ENCODE peak calls at places on chromosomes 11 and 22, in seven cellular contexts. One of them, this sample, is unnamed. For H3K4me1, the result is how much of the 10 kb centered on the place peaks cover.

GRCh38 chr11:62792193-62792575 is 378 bp upstream of the TMEM223 start:
- DNase-seq in ovary: no peak
- DNase-seq in transverse colon: peak
- DNase-seq in adrenal gland: peak
- DNase-seq in heart left ventricle: peak
- DNase-seq in suprapubic skin: no peak
- DNase-seq in body of pancreas: no peak
- DNase-seq in this sample: peak

GRCh38 chr11:90465553-90465952 is 242.7 kb upstream of the CHORDC1 start:
- DNase-seq in ovary: no peak
- DNase-seq in body of pancreas: no peak
- DNase-seq in suprapubic skin: no peak
- DNase-seq in adrenal gland: no peak
- DNase-seq in heart left ventricle: no peak
- DNase-seq in transverse colon: no peak
- DNase-seq in this sample: no peak

GRCh38 chr11:76629853-76630599 is 40.5 kb downstream of the LRRC32 start:
- DNase-seq in adrenal gland: peak
- DNase-seq in body of pancreas: no peak
- DNase-seq in heart left ventricle: peak
- DNase-seq in transverse colon: peak
- DNase-seq in suprapubic skin: peak
- DNase-seq in ovary: peak
- DNase-seq in this sample: peak

GRCh38 chr11:35418847-35419712 is at the start of gene SLC1A2:
- DNase-seq in body of pancreas: no peak
- DNase-seq in ovary: no peak
- DNase-seq in suprapubic skin: no peak
- DNase-seq in transverse colon: no peak
- DNase-seq in adrenal gland: no peak
- DNase-seq in heart left ventricle: peak
- DNase-seq in this sample: peak

GRCh38 chr22:16783930-16784354 is 41.3 kb downstream of the XKR3 start:
- DNase-seq in suprapubic skin: no peak
- DNase-seq in transverse colon: no peak
- DNase-seq in body of pancreas: no peak
- DNase-seq in heart left ventricle: no peak
- DNase-seq in adrenal gland: no peak
- DNase-seq in ovary: no peak
- DNase-seq in this sample: no peak

GRCh38 chr11:131904756-131905155 is 534.3 kb downstream of the NTM start:
- DNase-seq in body of pancreas: no peak
- DNase-seq in heart left ventricle: no peak
- DNase-seq in transverse colon: no peak
- DNase-seq in suprapubic skin: no peak
- DNase-seq in ovary: no peak
- DNase-seq in adrenal gland: no peak
- DNase-seq in this sample: no peak

GRCh38 chr22:19800761-19801244 is 40.2 kb downstream of the TBX1 start:
- DNase-seq in body of pancreas: no peak
- DNase-seq in transverse colon: no peak
- DNase-seq in suprapubic skin: peak
- DNase-seq in adrenal gland: no peak
- DNase-seq in heart left ventricle: no peak
- DNase-seq in ovary: no peak
- DNase-seq in this sample: no peak

GRCh38 chr11:59960502-59961381 is 3.1 kb upstream of the OOSP4A start:
- DNase-seq in adrenal gland: no peak
- DNase-seq in suprapubic skin: no peak
- DNase-seq in heart left ventricle: no peak
- DNase-seq in body of pancreas: no peak
- DNase-seq in ovary: no peak
- DNase-seq in transverse colon: peak
- DNase-seq in this sample: no peak

GRCh38 chr11:7413961-7414728 is 71.2 kb upstream of the OLFML1 start:
- DNase-seq in transverse colon: no peak
- DNase-seq in adrenal gland: no peak
- DNase-seq in heart left ventricle: no peak
- DNase-seq in suprapubic skin: no peak
- DNase-seq in body of pancreas: no peak
- DNase-seq in ovary: no peak
- DNase-seq in this sample: no peak

GRCh38 chr11:102639656-102640055 is 14.5 kb upstream of the MMP20 start:
- DNase-seq in ovary: no peak
- DNase-seq in adrenal gland: no peak
- DNase-seq in body of pancreas: no peak
- DNase-seq in suprapubic skin: no peak
- DNase-seq in transverse colon: no peak
- DNase-seq in heart left ventricle: no peak
- DNase-seq in this sample: no peak

GRCh38 chr11:113404859-113405430 is 17.4 kb downstream of the ANKK1 start:
- DNase-seq in suprapubic skin: no peak
- DNase-seq in transverse colon: no peak
- DNase-seq in heart left ventricle: no peak
- DNase-seq in adrenal gland: no peak
- DNase-seq in body of pancreas: no peak
- DNase-seq in ovary: no peak
- DNase-seq in this sample: no peak

GRCh38 chr11:34865261-34865660 is 50.9 kb downstream of the APIP start:
- DNase-seq in adrenal gland: no peak
- DNase-seq in body of pancreas: no peak
- DNase-seq in suprapubic skin: no peak
- DNase-seq in transverse colon: no peak
- DNase-seq in heart left ventricle: no peak
- DNase-seq in ovary: no peak
- DNase-seq in this sample: no peak

GRCh38 chr11:57644748-57645715 is 4.7 kb downstream of the YPEL4 start:
- DNase-seq in suprapubic skin: peak
- DNase-seq in heart left ventricle: peak
- DNase-seq in body of pancreas: peak
- DNase-seq in transverse colon: peak
- DNase-seq in adrenal gland: peak
- DNase-seq in ovary: peak
- DNase-seq in this sample: peak

GRCh38 chr11:65862941-65863888 is 3.0 kb downstream of the MUS81 start:
- DNase-seq in ovary: peak
- DNase-seq in adrenal gland: peak
- DNase-seq in transverse colon: no peak
- DNase-seq in body of pancreas: no peak
- DNase-seq in suprapubic skin: peak
- DNase-seq in heart left ventricle: peak
- DNase-seq in this sample: no peak

GRCh38 chr11:65862191-65862735 is 2.0 kb downstream of the MUS81 start:
- DNase-seq in adrenal gland: peak
- DNase-seq in heart left ventricle: no peak
- DNase-seq in ovary: peak
- DNase-seq in body of pancreas: no peak
- DNase-seq in suprapubic skin: no peak
- DNase-seq in transverse colon: no peak
- DNase-seq in this sample: no peak

GRCh38 chr11:65865550-65866172 is 5.4 kb downstream of the MUS81 start:
- DNase-seq in heart left ventricle: peak
- DNase-seq in suprapubic skin: no peak
- DNase-seq in ovary: peak
- DNase-seq in adrenal gland: peak
- DNase-seq in body of pancreas: peak
- DNase-seq in transverse colon: no peak
- DNase-seq in this sample: no peak

GRCh38 chr11:65864758-65865471 is 4.7 kb downstream of the MUS81 start:
- DNase-seq in suprapubic skin: no peak
- DNase-seq in ovary: peak
- DNase-seq in transverse colon: no peak
- DNase-seq in heart left ventricle: peak
- DNase-seq in body of pancreas: no peak
- DNase-seq in adrenal gland: peak
- DNase-seq in this sample: no peak

DNA sequence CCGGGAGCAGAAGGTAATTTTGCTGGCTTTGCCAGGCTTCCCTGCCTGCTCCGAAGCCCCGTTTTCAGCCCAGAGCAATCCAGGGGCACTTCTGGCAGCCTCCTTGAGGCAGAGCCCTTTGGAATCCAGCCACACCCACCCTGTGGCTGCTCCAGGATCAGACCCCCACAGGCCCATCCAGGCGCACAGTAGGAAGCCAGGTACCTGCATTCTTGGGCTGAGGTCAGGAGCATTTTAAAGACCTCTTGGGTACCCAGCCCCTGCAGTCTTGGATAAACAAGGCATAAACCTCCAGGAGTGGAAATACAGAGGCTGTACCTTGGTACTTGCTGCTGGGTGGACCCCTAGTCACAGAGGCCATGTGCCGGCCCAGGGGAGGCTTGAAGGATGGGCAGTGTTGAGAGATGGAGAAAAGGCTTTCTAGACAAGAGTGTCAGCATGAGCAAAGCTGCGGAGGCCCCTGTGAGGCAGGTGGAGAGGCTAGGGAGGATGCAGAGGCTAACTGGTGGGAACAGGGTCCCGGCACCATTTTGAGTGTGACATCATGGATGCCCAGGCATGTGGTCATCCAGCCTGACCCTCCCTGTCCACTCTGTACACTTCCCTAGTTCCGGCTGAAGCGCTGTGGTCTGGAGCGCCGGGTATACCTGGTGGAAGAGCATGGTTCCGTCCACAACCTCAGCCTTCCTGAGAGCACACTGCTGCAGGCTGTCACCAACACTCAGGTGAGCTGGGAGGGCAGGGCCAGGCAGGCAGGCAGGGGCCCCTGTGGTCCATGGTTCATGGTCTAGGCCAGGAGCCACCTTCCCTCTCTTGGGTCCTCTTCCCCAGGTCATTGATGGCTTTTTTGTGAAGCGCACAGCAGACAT is 3.9 kb downstream of the MUS81 start:
- DNase-seq in adrenal gland: no peak
- DNase-seq in ovary: peak
- DNase-seq in heart left ventricle: no peak
- DNase-seq in body of pancreas: no peak
- DNase-seq in suprapubic skin: no peak
- DNase-seq in transverse colon: no peak
- DNase-seq in this sample: no peak
- TF ChIP-seq POLR2A in adrenal gland: no peak
- TF ChIP-seq POLR2A in ovary: no peak
- TF ChIP-seq POLR2A in heart left ventricle: no peak
- TF ChIP-seq POLR2A in body of pancreas: no peak
- TF ChIP-seq POLR2A in suprapubic skin: no peak
- TF ChIP-seq POLR2A in transverse colon: no peak
- TF ChIP-seq POLR2A in this sample: no peak

GRCh38 chr11:105986554-105986953 is 35.5 kb downstream of the MSANTD4 start:
- DNase-seq in adrenal gland: no peak
- DNase-seq in heart left ventricle: no peak
- DNase-seq in ovary: no peak
- DNase-seq in transverse colon: no peak
- DNase-seq in suprapubic skin: no peak
- DNase-seq in body of pancreas: no peak
- DNase-seq in this sample: no peak
- TF ChIP-seq CTCF in adrenal gland: no peak
- TF ChIP-seq CTCF in heart left ventricle: no peak
- TF ChIP-seq CTCF in ovary: no peak
- TF ChIP-seq CTCF in transverse colon: no peak
- TF ChIP-seq CTCF in suprapubic skin: no peak
- TF ChIP-seq CTCF in body of pancreas: no peak
- TF ChIP-seq CTCF in this sample: no peak

GRCh38 chr22:35986085-35986484 is 42.5 kb downstream of the RBFOX2 start:
- DNase-seq in heart left ventricle: no peak
- DNase-seq in ovary: no peak
- DNase-seq in adrenal gland: peak
- DNase-seq in suprapubic skin: no peak
- DNase-seq in body of pancreas: no peak
- DNase-seq in transverse colon: no peak
- DNase-seq in this sample: no peak
- H3K4me1 ChIP-seq in heart left ventricle: under half
- H3K4me1 ChIP-seq in ovary: under half
- H3K4me1 ChIP-seq in adrenal gland: under half
- H3K4me1 ChIP-seq in suprapubic skin: under half
- H3K4me1 ChIP-seq in body of pancreas: under half
- H3K4me1 ChIP-seq in transverse colon: under half
- H3K4me1 ChIP-seq in this sample: under half

GRCh38 chr11:75351541-75352416 is at the start of gene ARRB1:
- DNase-seq in adrenal gland: peak
- DNase-seq in body of pancreas: peak
- DNase-seq in heart left ventricle: peak
- DNase-seq in suprapubic skin: peak
- DNase-seq in transverse colon: peak
- DNase-seq in ovary: peak
- DNase-seq in this sample: peak
- TF ChIP-seq POLR2A in adrenal gland: no peak
- TF ChIP-seq POLR2A in body of pancreas: peak
- TF ChIP-seq POLR2A in heart left ventricle: no peak
- TF ChIP-seq POLR2A in suprapubic skin: no peak
- TF ChIP-seq POLR2A in transverse colon: peak
- TF ChIP-seq POLR2A in ovary: no peak
- TF ChIP-seq POLR2A in this sample: no peak

GRCh38 chr22:46798041-46798365 is 35.6 kb downstream of the TBC1D22A start:
- DNase-seq in ovary: no peak
- DNase-seq in body of pancreas: no peak
- DNase-seq in heart left ventricle: no peak
- DNase-seq in adrenal gland: no peak
- DNase-seq in suprapubic skin: no peak
- DNase-seq in transverse colon: no peak
- DNase-seq in this sample: no peak

GRCh38 chr22:46796566-46797195 is 34.2 kb downstream of the TBC1D22A start:
- DNase-seq in transverse colon: no peak
- DNase-seq in suprapubic skin: no peak
- DNase-seq in ovary: no peak
- DNase-seq in adrenal gland: no peak
- DNase-seq in heart left ventricle: no peak
- DNase-seq in body of pancreas: no peak
- DNase-seq in this sample: no peak

GRCh38 chr22:46798366-46799057 is 36.1 kb downstream of the TBC1D22A start:
- DNase-seq in ovary: peak
- DNase-seq in body of pancreas: peak
- DNase-seq in suprapubic skin: peak
- DNase-seq in adrenal gland: peak
- DNase-seq in heart left ventricle: peak
- DNase-seq in transverse colon: peak
- DNase-seq in this sample: peak

GRCh38 chr22:46795845-46796565 is 33.6 kb downstream of the TBC1D22A start:
- DNase-seq in heart left ventricle: no peak
- DNase-seq in body of pancreas: no peak
- DNase-seq in ovary: no peak
- DNase-seq in adrenal gland: no peak
- DNase-seq in suprapubic skin: no peak
- DNase-seq in transverse colon: no peak
- DNase-seq in this sample: no peak

DNA sequence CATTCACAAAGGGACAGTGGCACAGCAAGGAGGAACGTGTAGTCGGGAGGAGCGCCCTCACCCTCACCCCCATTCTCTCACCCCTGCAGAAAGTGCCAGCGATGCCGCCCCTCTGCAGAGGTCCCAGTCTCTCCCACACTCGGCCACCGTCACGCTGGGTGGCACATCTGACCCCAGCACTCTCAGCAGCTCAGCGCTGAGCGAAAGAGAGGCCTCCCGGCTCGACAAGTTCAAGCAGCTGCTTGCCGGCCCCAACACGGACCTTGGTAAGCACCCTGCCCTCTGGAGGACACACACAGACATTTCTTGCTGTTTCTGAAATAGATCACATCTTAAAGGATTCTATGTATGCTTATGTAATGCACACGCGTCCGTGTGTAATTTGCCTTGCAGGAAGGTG is 34.9 kb downstream of the TBC1D22A start:
- DNase-seq in adrenal gland: no peak
- DNase-seq in transverse colon: no peak
- DNase-seq in ovary: no peak
- DNase-seq in suprapubic skin: no peak
- DNase-seq in heart left ventricle: no peak
- DNase-seq in body of pancreas: no peak
- DNase-seq in this sample: no peak
- TF ChIP-seq CTCF in adrenal gland: no peak
- TF ChIP-seq CTCF in transverse colon: no peak
- TF ChIP-seq CTCF in ovary: no peak
- TF ChIP-seq CTCF in suprapubic skin: no peak
- TF ChIP-seq CTCF in heart left ventricle: no peak
- TF ChIP-seq CTCF in body of pancreas: no peak
- TF ChIP-seq CTCF in this sample: no peak